ENCODE peak calls at places on chromosome 9, in five cellular contexts. One of them, this sample, is unnamed.

GRCh38 chr9:97907051-97907450 is 15.2 kb downstream of the TRMO start:
- DNase-seq in mesendoderm: no peak
- DNase-seq in neuronal stem cell: no peak
- DNase-seq in CD8-positive, alpha-beta memory T cell: peak
- DNase-seq in coronary artery: no peak
- DNase-seq in this sample: no peak

GRCh38 chr9:98066235-98066634 is 9.7 kb downstream of the NANS start:
- DNase-seq in CD8-positive, alpha-beta memory T cell: no peak
- DNase-seq in mesendoderm: no peak
- DNase-seq in coronary artery: no peak
- DNase-seq in neuronal stem cell: no peak
- DNase-seq in this sample: no peak

GRCh38 chr9:6873862-6874261 is 116.1 kb downstream of the KDM4C start:
- DNase-seq in coronary artery: no peak
- DNase-seq in neuronal stem cell: no peak
- DNase-seq in CD8-positive, alpha-beta memory T cell: peak
- DNase-seq in mesendoderm: no peak
- DNase-seq in this sample: no peak

GRCh38 chr9:115291841-115292240 is 173.9 kb upstream of the TNC start:
- DNase-seq in mesendoderm: peak
- DNase-seq in CD8-positive, alpha-beta memory T cell: no peak
- DNase-seq in coronary artery: no peak
- DNase-seq in neuronal stem cell: no peak
- DNase-seq in this sample: no peak

GRCh38 chr9:109590945-109591344 is 92.8 kb upstream of the PTPN3 start:
- DNase-seq in coronary artery: no peak
- DNase-seq in neuronal stem cell: no peak
- DNase-seq in CD8-positive, alpha-beta memory T cell: no peak
- DNase-seq in mesendoderm: no peak
- DNase-seq in this sample: no peak

GRCh38 chr9:113475992-113476391 is 12.5 kb downstream of the RGS3 start:
- DNase-seq in neuronal stem cell: no peak
- DNase-seq in coronary artery: peak
- DNase-seq in CD8-positive, alpha-beta memory T cell: no peak
- DNase-seq in mesendoderm: no peak
- DNase-seq in this sample: no peak

GRCh38 chr9:12923472-12924009 is 148.7 kb downstream of the LURAP1L start:
- DNase-seq in neuronal stem cell: no peak
- DNase-seq in CD8-positive, alpha-beta memory T cell: no peak
- DNase-seq in coronary artery: peak
- DNase-seq in mesendoderm: no peak
- DNase-seq in this sample: no peak

GRCh38 chr9:86626802-86627201 is 272.6 kb upstream of the TUT7 start:
- DNase-seq in neuronal stem cell: no peak
- DNase-seq in CD8-positive, alpha-beta memory T cell: no peak
- DNase-seq in coronary artery: no peak
- DNase-seq in mesendoderm: no peak
- DNase-seq in this sample: no peak

GRCh38 chr9:137228515-137228967 is 1.2 kb downstream of the RNF224 start:
- DNase-seq in neuronal stem cell: no peak
- DNase-seq in coronary artery: no peak
- DNase-seq in CD8-positive, alpha-beta memory T cell: no peak
- DNase-seq in mesendoderm: no peak
- DNase-seq in this sample: no peak

GRCh38 chr9:133674091-133674490 is 37.9 kb downstream of the DBH start:
- DNase-seq in CD8-positive, alpha-beta memory T cell: no peak
- DNase-seq in mesendoderm: no peak
- DNase-seq in neuronal stem cell: no peak
- DNase-seq in coronary artery: no peak
- DNase-seq in this sample: no peak

GRCh38 chr9:92963831-92964606 is 16.7 kb downstream of the FGD3 start:
- DNase-seq in mesendoderm: no peak
- DNase-seq in coronary artery: no peak
- DNase-seq in CD8-positive, alpha-beta memory T cell: peak
- DNase-seq in neuronal stem cell: no peak
- DNase-seq in this sample: no peak

GRCh38 chr9:134205636-134206316 is 41.4 kb upstream of the RNU6ATAC start:
- DNase-seq in coronary artery: no peak
- DNase-seq in mesendoderm: peak
- DNase-seq in neuronal stem cell: no peak
- DNase-seq in CD8-positive, alpha-beta memory T cell: no peak
- DNase-seq in this sample: no peak

GRCh38 chr9:114908104-114908621 is 22.2 kb downstream of the TNFSF8 start:
- DNase-seq in CD8-positive, alpha-beta memory T cell: no peak
- DNase-seq in mesendoderm: peak
- DNase-seq in coronary artery: no peak
- DNase-seq in neuronal stem cell: no peak
- DNase-seq in this sample: no peak

GRCh38 chr9:115198018-115198417 is 80.1 kb upstream of the TNC start:
- DNase-seq in coronary artery: no peak
- DNase-seq in neuronal stem cell: no peak
- DNase-seq in mesendoderm: peak
- DNase-seq in CD8-positive, alpha-beta memory T cell: no peak
- DNase-seq in this sample: no peak

GRCh38 chr9:108382267-108382666 is 473.5 kb downstream of the ACTL7B start:
- DNase-seq in neuronal stem cell: no peak
- DNase-seq in mesendoderm: no peak
- DNase-seq in CD8-positive, alpha-beta memory T cell: no peak
- DNase-seq in coronary artery: no peak
- DNase-seq in this sample: no peak

GRCh38 chr9:113677569-113677968 is 198.5 kb upstream of the ZNF618 start:
- DNase-seq in neuronal stem cell: no peak
- DNase-seq in CD8-positive, alpha-beta memory T cell: no peak
- DNase-seq in mesendoderm: no peak
- DNase-seq in coronary artery: no peak
- DNase-seq in this sample: no peak

GRCh38 chr9:7960615-7961014 is 161.0 kb upstream of the DMAC1 start:
- DNase-seq in mesendoderm: no peak
- DNase-seq in neuronal stem cell: no peak
- DNase-seq in coronary artery: no peak
- DNase-seq in CD8-positive, alpha-beta memory T cell: no peak
- DNase-seq in this sample: no peak

GRCh38 chr9:116647515-116647809 is 39.6 kb upstream of the TRIM32 start:
- DNase-seq in mesendoderm: no peak
- DNase-seq in neuronal stem cell: no peak
- DNase-seq in coronary artery: no peak
- DNase-seq in CD8-positive, alpha-beta memory T cell: no peak
- DNase-seq in this sample: no peak

GRCh38 chr9:105976257-105976656 is 281.9 kb downstream of the TMEM38B start:
- DNase-seq in neuronal stem cell: no peak
- DNase-seq in coronary artery: no peak
- DNase-seq in CD8-positive, alpha-beta memory T cell: no peak
- DNase-seq in mesendoderm: peak
- DNase-seq in this sample: no peak

GRCh38 chr9:123656565-123656964 is 273.4 kb downstream of the DENND1A start:
- DNase-seq in CD8-positive, alpha-beta memory T cell: no peak
- DNase-seq in mesendoderm: no peak
- DNase-seq in neuronal stem cell: no peak
- DNase-seq in coronary artery: no peak
- DNase-seq in this sample: no peak

GRCh38 chr9:108053555-108054061 is 564.0 kb upstream of the KLF4 start:
- DNase-seq in coronary artery: no peak
- DNase-seq in neuronal stem cell: no peak
- DNase-seq in mesendoderm: peak
- DNase-seq in CD8-positive, alpha-beta memory T cell: no peak
- DNase-seq in this sample: peak

GRCh38 chr9:83544002-83544698 is 5.9 kb upstream of the FRMD3 start:
- DNase-seq in neuronal stem cell: no peak
- DNase-seq in coronary artery: no peak
- DNase-seq in mesendoderm: peak
- DNase-seq in CD8-positive, alpha-beta memory T cell: no peak
- DNase-seq in this sample: no peak

DNA sequence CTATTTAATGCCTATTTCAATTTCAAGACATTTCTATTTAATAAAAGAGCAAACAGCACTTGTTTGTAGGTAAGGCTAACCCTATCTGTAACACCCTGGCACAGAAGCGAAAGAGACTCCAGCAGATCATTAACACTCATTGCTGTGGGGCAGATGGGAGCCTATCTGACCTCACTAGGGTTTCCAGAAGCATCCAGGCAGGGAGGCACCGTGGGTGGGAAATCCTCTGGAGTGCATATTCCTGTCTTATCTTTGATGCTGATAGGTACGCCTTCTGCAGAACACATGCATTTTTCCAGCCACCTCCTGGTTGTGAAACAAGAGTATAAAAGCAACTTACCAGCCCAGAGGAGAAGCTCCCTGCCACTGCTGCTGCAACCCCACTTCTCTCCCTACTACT is 233.7 kb downstream of the GLIS3 start:
- DNase-seq in mesendoderm: peak
- DNase-seq in CD8-positive, alpha-beta memory T cell: no peak
- DNase-seq in neuronal stem cell: no peak
- DNase-seq in coronary artery: no peak
- DNase-seq in this sample: no peak
- H3K27ac ChIP-seq in mesendoderm: no peak
- H3K27ac ChIP-seq in CD8-positive, alpha-beta memory T cell: no peak
- H3K27ac ChIP-seq in neuronal stem cell: no peak
- H3K27ac ChIP-seq in coronary artery: no peak
- H3K27ac ChIP-seq in this sample: no peak

GRCh38 chr9:33127881-33128280 is 39.3 kb downstream of the B4GALT1 start:
- DNase-seq in neuronal stem cell: no peak
- DNase-seq in coronary artery: no peak
- DNase-seq in CD8-positive, alpha-beta memory T cell: no peak
- DNase-seq in mesendoderm: no peak
- DNase-seq in this sample: no peak

GRCh38 chr9:33129886-33130284 is 37.3 kb downstream of the B4GALT1 start:
- DNase-seq in CD8-positive, alpha-beta memory T cell: no peak
- DNase-seq in neuronal stem cell: no peak
- DNase-seq in mesendoderm: no peak
- DNase-seq in coronary artery: no peak
- DNase-seq in this sample: no peak

GRCh38 chr9:33130501-33130900 is 36.6 kb downstream of the B4GALT1 start:
- DNase-seq in neuronal stem cell: no peak
- DNase-seq in CD8-positive, alpha-beta memory T cell: no peak
- DNase-seq in mesendoderm: no peak
- DNase-seq in coronary artery: no peak
- DNase-seq in this sample: no peak

GRCh38 chr9:33128570-33128969 is 38.6 kb downstream of the B4GALT1 start:
- DNase-seq in CD8-positive, alpha-beta memory T cell: no peak
- DNase-seq in coronary artery: no peak
- DNase-seq in neuronal stem cell: no peak
- DNase-seq in mesendoderm: no peak
- DNase-seq in this sample: no peak

GRCh38 chr9:33129251-33129885 is 37.8 kb downstream of the B4GALT1 start:
- DNase-seq in coronary artery: no peak
- DNase-seq in neuronal stem cell: no peak
- DNase-seq in CD8-positive, alpha-beta memory T cell: no peak
- DNase-seq in mesendoderm: no peak
- DNase-seq in this sample: no peak
- H3K27ac ChIP-seq in coronary artery: no peak
- H3K27ac ChIP-seq in neuronal stem cell: no peak
- H3K27ac ChIP-seq in CD8-positive, alpha-beta memory T cell: no peak
- H3K27ac ChIP-seq in mesendoderm: no peak
- H3K27ac ChIP-seq in this sample: peak

GRCh38 chr9:76537150-76537646 is 78.2 kb downstream of the GCNT1 start:
- DNase-seq in coronary artery: no peak
- DNase-seq in CD8-positive, alpha-beta memory T cell: no peak
- DNase-seq in mesendoderm: no peak
- DNase-seq in neuronal stem cell: no peak
- DNase-seq in this sample: no peak
- H3K27ac ChIP-seq in coronary artery: no peak
- H3K27ac ChIP-seq in CD8-positive, alpha-beta memory T cell: no peak
- H3K27ac ChIP-seq in mesendoderm: no peak
- H3K27ac ChIP-seq in neuronal stem cell: no peak
- H3K27ac ChIP-seq in this sample: no peak

GRCh38 chr9:120610975-120611689 is 31.2 kb upstream of the CDK5RAP2 start:
- DNase-seq in neuronal stem cell: no peak
- DNase-seq in coronary artery: no peak
- DNase-seq in mesendoderm: peak
- DNase-seq in CD8-positive, alpha-beta memory T cell: no peak
- DNase-seq in this sample: no peak
- H3K27ac ChIP-seq in neuronal stem cell: no peak
- H3K27ac ChIP-seq in coronary artery: no peak
- H3K27ac ChIP-seq in mesendoderm: no peak
- H3K27ac ChIP-seq in CD8-positive, alpha-beta memory T cell: no peak
- H3K27ac ChIP-seq in this sample: no peak

GRCh38 chr9:2406252-2406651 is 215.3 kb upstream of the VLDLR start:
- DNase-seq in CD8-positive, alpha-beta memory T cell: no peak
- DNase-seq in coronary artery: no peak
- DNase-seq in neuronal stem cell: no peak
- DNase-seq in mesendoderm: no peak
- DNase-seq in this sample: no peak
- H3K27ac ChIP-seq in CD8-positive, alpha-beta memory T cell: no peak
- H3K27ac ChIP-seq in coronary artery: no peak
- H3K27ac ChIP-seq in neuronal stem cell: no peak
- H3K27ac ChIP-seq in mesendoderm: no peak
- H3K27ac ChIP-seq in this sample: no peak

DNA sequence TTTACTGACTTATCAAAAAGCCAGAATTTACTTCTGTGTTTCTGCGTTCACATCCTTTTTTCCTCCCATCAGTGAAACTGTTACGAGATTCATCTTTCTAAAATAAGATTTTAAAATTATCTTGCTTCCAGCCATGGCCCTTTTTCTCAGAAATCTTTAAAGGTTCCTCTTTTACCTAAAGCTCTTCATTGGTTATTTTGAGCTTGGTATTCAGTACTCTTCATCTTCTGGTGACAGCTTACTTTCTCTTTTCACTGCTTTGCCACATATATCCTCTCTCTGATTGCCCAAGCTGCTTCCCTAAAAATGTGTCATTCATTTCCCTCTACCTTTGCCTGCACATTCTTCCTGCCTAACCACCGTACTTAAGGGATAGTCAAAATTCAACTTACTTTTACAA is 32.3 kb downstream of the TGFBR1 start:
- DNase-seq in mesendoderm: no peak
- DNase-seq in CD8-positive, alpha-beta memory T cell: no peak
- DNase-seq in coronary artery: no peak
- DNase-seq in neuronal stem cell: no peak
- DNase-seq in this sample: no peak
- H3K27ac ChIP-seq in mesendoderm: no peak
- H3K27ac ChIP-seq in CD8-positive, alpha-beta memory T cell: no peak
- H3K27ac ChIP-seq in coronary artery: no peak
- H3K27ac ChIP-seq in neuronal stem cell: no peak
- H3K27ac ChIP-seq in this sample: no peak

GRCh38 chr9:121744002-121744686 is 92.7 kb downstream of the DAB2IP start:
- DNase-seq in CD8-positive, alpha-beta memory T cell: peak
- DNase-seq in coronary artery: no peak
- DNase-seq in neuronal stem cell: no peak
- DNase-seq in mesendoderm: peak
- DNase-seq in this sample: no peak

GRCh38 chr9:121743441-121744001 is 92.1 kb downstream of the DAB2IP start:
- DNase-seq in mesendoderm: peak
- DNase-seq in neuronal stem cell: peak
- DNase-seq in CD8-positive, alpha-beta memory T cell: no peak
- DNase-seq in coronary artery: peak
- DNase-seq in this sample: no peak

GRCh38 chr9:121746411-121746810 is 95.0 kb downstream of the DAB2IP start:
- DNase-seq in mesendoderm: no peak
- DNase-seq in CD8-positive, alpha-beta memory T cell: no peak
- DNase-seq in neuronal stem cell: no peak
- DNase-seq in coronary artery: no peak
- DNase-seq in this sample: no peak

GRCh38 chr9:121744687-121745395 is 93.4 kb downstream of the DAB2IP start:
- DNase-seq in CD8-positive, alpha-beta memory T cell: no peak
- DNase-seq in neuronal stem cell: no peak
- DNase-seq in coronary artery: no peak
- DNase-seq in mesendoderm: peak
- DNase-seq in this sample: no peak

GRCh38 chr9:121745396-121745695 is 93.9 kb downstream of the DAB2IP start:
- DNase-seq in coronary artery: no peak
- DNase-seq in mesendoderm: no peak
- DNase-seq in CD8-positive, alpha-beta memory T cell: no peak
- DNase-seq in neuronal stem cell: no peak
- DNase-seq in this sample: no peak
- H3K27ac ChIP-seq in coronary artery: peak
- H3K27ac ChIP-seq in mesendoderm: no peak
- H3K27ac ChIP-seq in CD8-positive, alpha-beta memory T cell: no peak
- H3K27ac ChIP-seq in neuronal stem cell: no peak
- H3K27ac ChIP-seq in this sample: peak